ENCODE peak calls at places on chromosomes 5 and 9, in six cellular contexts. B, W, J, T, H and Y are unnamed samples.

GRCh38 chr9:127963359-127964064 is 17.3 kb downstream of the EEIG1 start:
- DNase-seq in J (no peak), T (no peak), H (no peak), B (no peak), W (peak; percentile 72), Y (no peak)

GRCh38 chr5:432928-433791 is 9.8 kb upstream of the EXOC3 start:
- DNase-seq in T (peak; percentile 37), H (no peak), W (no peak), B (no peak), J (no peak), Y (no peak)

GRCh38 chr5:159331099-159331973 is 1.0 kb upstream of the IL12B start:
- DNase-seq in W (peak; percentile 86), T (peak; percentile 70), B (peak; percentile 80), H (peak; percentile 57), J (peak; percentile 16), Y (peak; percentile 70)

GRCh38 chr9:125659954-125660353 is 47.1 kb downstream of the MAPKAP1 start:
- DNase-seq in W (no peak), J (no peak), T (no peak), H (no peak), B (no peak), Y (peak; percentile 91)

GRCh38 chr9:95048225-95049087 is 269.1 kb downstream of the FANCC start:
- DNase-seq in T (peak; percentile 63), H (peak; percentile 45), W (no peak), B (peak; percentile 27), J (peak; percentile 62), Y (peak; percentile 59)

GRCh38 chr5:163569284-163569683 is 63.9 kb downstream of the MAT2B start:
- DNase-seq in W (no peak), J (no peak), B (no peak), T (no peak), H (no peak), Y (peak; percentile 11)

GRCh38 chr5:14121552-14121951 is 21.6 kb upstream of the TRIO start:
- DNase-seq in H (no peak), T (no peak), B (no peak), J (no peak), W (no peak), Y (no peak)

GRCh38 chr9:33742519-33742918 is 52.8 kb upstream of the PRSS3 start:
- DNase-seq in H (no peak), W (no peak), B (no peak), T (no peak), J (no peak), Y (no peak)

GRCh38 chr5:135031146-135031812 is 2.7 kb downstream of the PITX1 start:
- DNase-seq in J (no peak), B (no peak), H (no peak), T (peak; percentile 41), W (no peak), Y (no peak)

GRCh38 chr9:6567140-6567591 is 78.4 kb downstream of the GLDC start:
- DNase-seq in J (no peak), B (no peak), H (peak; percentile 20), T (peak; percentile 70), W (no peak), Y (peak; percentile 91)

GRCh38 chr5:80119337-80119736 is 84.2 kb downstream of the THBS4 start:
- DNase-seq in J (no peak), W (no peak), B (no peak), T (no peak), H (no peak), Y (no peak)

GRCh38 chr9:109453210-109453842 is 44.8 kb downstream of the PTPN3 start:
- DNase-seq in H (no peak), B (no peak), W (no peak), T (no peak), J (no peak), Y (peak; percentile 83)

GRCh38 chr9:136625101-136626065 is 37.3 kb upstream of the EGFL7 start:
- DNase-seq in J (peak; percentile 61), T (peak; percentile 88), H (no peak), B (no peak), W (peak; percentile 57), Y (peak; percentile 65)

GRCh38 chr5:41510176-41510831 is at the start of gene PLCXD3:
- DNase-seq in H (no peak), W (no peak), B (no peak), J (no peak), T (no peak), Y (no peak)

GRCh38 chr9:71001780-71002386 is 119.5 kb downstream of the TRPM3 start:
- DNase-seq in T (no peak), W (no peak), B (no peak), J (no peak), H (no peak), Y (peak; percentile 31)

GRCh38 chr9:12818431-12819000 is 43.7 kb downstream of the LURAP1L start:
- DNase-seq in W (peak; percentile 64), B (no peak), T (peak; percentile 44), H (no peak), J (no peak), Y (no peak)

GRCh38 chr5:134592141-134592746 is 40.4 kb downstream of the SAR1B start:
- DNase-seq in W (no peak), H (no peak), B (no peak), J (peak; percentile 82), T (no peak), Y (no peak)